ENCODE peak calls at places on chromosomes 7 and 10, in eight cellular contexts. S, O, L, H, F, A, Z and W are unnamed samples.

GRCh38 chr7:85025312-85025756 is 161.5 kb downstream of the SEMA3D start:
- DNase-seq in S (peak; percentile 65), O (no peak), L (no peak), H (no peak), F (peak; percentile 85), A (no peak), Z (no peak), W (no peak)

GRCh38 chr10:102796407-102797176 is 40.6 kb downstream of the CYP17A1 start:
- DNase-seq in S (peak; percentile 94), O (peak; percentile 41), L (no peak), H (no peak), F (peak; percentile 72), A (peak; percentile 94), Z (peak; percentile 81), W (peak; percentile 95)

GRCh38 chr7:20010877-20011276 is 206.3 kb downstream of the MACC1 start:
- DNase-seq in S (no peak), O (no peak), L (no peak), H (no peak), F (no peak), A (no peak), Z (no peak), W (no peak)

GRCh38 chr7:74542558-74543117 is 88.9 kb downstream of the GTF2IRD1 start:
- DNase-seq in S (no peak), O (no peak), L (no peak), H (no peak), F (peak; percentile 47), A (no peak), Z (no peak), W (peak; percentile 63)

GRCh38 chr7:124246262-124246863 is 213.5 kb upstream of the TMEM229A start:
- DNase-seq in S (no peak), O (peak; percentile 38), L (peak; percentile 44), H (no peak), F (no peak), A (no peak), Z (no peak), W (no peak)

GRCh38 chr7:80218723-80219122 is 84.1 kb downstream of the GNAI1 start:
- DNase-seq in S (no peak), O (peak; percentile 95), L (peak; percentile 40), H (peak; percentile 81), F (no peak), A (no peak), Z (no peak), W (no peak)

GRCh38 chr10:132148261-132149251 is 38.2 kb upstream of the DPYSL4 start:
- DNase-seq in S (no peak), O (no peak), L (no peak), H (no peak), F (no peak), A (peak; percentile 74), Z (no peak), W (no peak)

GRCh38 chr7:98826811-98827231 is 43.0 kb downstream of the TMEM130 start:
- DNase-seq in S (peak; percentile 78), O (no peak), L (no peak), H (no peak), F (peak; percentile 65), A (no peak), Z (no peak), W (peak; percentile 85)

GRCh38 chr10:6362879-6363278 is 160.1 kb downstream of the PFKFB3 start:
- DNase-seq in S (no peak), O (no peak), L (no peak), H (no peak), F (no peak), A (no peak), Z (no peak), W (no peak)

DNA sequence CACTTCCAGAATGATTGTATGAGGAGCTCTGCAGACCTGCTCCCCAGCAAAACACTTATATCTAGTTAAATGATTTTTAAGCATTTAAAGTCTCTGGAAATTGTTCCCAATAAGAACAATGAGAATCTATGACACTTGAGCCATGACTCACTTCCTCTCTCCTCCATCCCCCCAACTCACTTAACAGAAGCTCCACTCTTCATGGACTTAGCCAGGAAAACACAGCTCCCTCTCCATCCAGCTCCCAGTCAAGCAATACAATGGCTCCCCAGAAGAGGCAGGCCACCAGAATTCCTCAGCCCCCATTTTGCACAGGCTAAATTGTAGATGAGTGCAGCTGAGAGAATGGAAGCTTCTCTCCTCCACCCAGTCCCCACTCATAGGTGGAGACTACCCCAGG is 27.0 kb downstream of the AOC1 start:
- DNase-seq in S (no peak), O (no peak), L (no peak), H (no peak), F (no peak), A (peak; percentile 17), Z (no peak), W (no peak)
- TF ChIP-seq CTCF in S (no peak), O (no peak), L (no peak), H (no peak), F (no peak), A (no peak), Z (no peak), W (no peak)

GRCh38 chr7:30752979-30753378 is 1.0 kb downstream of the INMT start:
- DNase-seq in S (no peak), O (no peak), L (no peak), H (no peak), F (peak; percentile 80), A (no peak), Z (peak; percentile 83), W (peak; percentile 84)

GRCh38 chr7:30750574-30751256 is 1.2 kb upstream of the INMT start:
- DNase-seq in S (no peak), O (peak; percentile 92), L (no peak), H (no peak), F (peak; percentile 29), A (no peak), Z (peak; percentile 68), W (peak; percentile 82)

GRCh38 chr7:30752484-30752883 is 549 bp downstream of the INMT start:
- DNase-seq in S (no peak), O (no peak), L (no peak), H (no peak), F (no peak), A (no peak), Z (no peak), W (no peak)

GRCh38 chr7:30751257-30751650 is 681 bp upstream of the INMT start:
- DNase-seq in S (no peak), O (no peak), L (no peak), H (no peak), F (no peak), A (no peak), Z (no peak), W (no peak)

DNA sequence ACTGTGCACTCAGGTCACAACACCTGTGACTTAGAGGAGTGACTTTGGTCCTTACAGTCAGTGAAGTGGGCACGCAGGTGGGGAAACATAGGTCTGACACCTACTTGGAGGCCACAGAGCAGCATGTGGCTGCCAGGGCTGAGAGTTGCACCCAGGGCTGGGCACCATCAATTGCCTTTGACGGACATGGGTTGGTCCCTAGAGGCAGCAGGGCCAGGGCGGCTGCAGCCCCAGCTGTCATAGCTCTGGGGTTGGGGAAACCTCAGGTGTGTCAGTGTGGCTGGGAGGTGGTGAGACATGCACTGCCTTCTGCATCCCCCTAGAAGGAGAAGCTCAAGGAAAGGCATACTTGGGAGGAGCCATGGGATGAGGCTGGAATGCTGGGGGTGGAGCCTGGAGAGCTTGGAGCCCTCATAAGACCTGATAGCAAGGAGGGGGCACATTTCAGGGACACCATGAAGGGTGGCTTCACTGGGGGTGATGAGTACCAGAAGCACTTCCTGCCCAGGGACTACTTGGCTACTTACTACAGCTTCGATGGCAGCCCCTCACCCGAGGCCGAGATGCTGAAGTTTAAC is at the start of gene INMT:
- DNase-seq in S (no peak), O (no peak), L (no peak), H (no peak), F (no peak), A (no peak), Z (no peak), W (peak; percentile 29)
- TF ChIP-seq POLR2A in S (peak; percentile 39), O (no peak), L (no peak), H (no peak), F (no peak), A (no peak), Z (no peak), W (no peak)

DNA sequence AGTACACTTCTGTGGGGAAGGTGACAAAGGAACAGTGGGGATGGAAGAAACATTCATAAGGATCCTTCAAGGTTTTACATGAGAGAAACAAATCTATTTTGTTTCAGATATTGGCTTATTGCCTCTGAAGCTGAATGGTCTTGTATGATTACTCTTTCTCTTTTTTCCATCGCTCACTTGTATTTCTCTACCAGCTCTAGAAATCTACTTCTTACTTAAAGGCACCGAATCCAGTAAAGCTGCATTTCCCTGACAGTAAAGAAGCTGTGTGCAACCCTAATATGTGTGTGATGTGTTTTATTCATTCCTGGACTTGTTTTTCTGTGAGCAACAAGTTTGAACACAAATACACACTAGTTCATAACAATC is 45.2 kb upstream of the NXPH1 start:
- DNase-seq in S (no peak), O (no peak), L (no peak), H (no peak), F (no peak), A (no peak), Z (no peak), W (no peak)
- H3K4me3 ChIP-seq in S (no peak overlapping the region), O (no peak overlapping the region), L (no peak overlapping the region), H (no peak overlapping the region), F (no peak overlapping the region), A (no peak overlapping the region), Z (no peak overlapping the region), W (no peak overlapping the region)

GRCh38 chr7:94005753-94006152 is 1.6 kb upstream of the BET1 start:
- DNase-seq in S (no peak), O (no peak), L (no peak), H (no peak), F (no peak), A (no peak), Z (no peak), W (no peak)
- TF ChIP-seq CTCF in S (no peak), O (no peak), L (no peak), H (no peak), F (no peak), A (no peak), Z (no peak), W (no peak)

DNA sequence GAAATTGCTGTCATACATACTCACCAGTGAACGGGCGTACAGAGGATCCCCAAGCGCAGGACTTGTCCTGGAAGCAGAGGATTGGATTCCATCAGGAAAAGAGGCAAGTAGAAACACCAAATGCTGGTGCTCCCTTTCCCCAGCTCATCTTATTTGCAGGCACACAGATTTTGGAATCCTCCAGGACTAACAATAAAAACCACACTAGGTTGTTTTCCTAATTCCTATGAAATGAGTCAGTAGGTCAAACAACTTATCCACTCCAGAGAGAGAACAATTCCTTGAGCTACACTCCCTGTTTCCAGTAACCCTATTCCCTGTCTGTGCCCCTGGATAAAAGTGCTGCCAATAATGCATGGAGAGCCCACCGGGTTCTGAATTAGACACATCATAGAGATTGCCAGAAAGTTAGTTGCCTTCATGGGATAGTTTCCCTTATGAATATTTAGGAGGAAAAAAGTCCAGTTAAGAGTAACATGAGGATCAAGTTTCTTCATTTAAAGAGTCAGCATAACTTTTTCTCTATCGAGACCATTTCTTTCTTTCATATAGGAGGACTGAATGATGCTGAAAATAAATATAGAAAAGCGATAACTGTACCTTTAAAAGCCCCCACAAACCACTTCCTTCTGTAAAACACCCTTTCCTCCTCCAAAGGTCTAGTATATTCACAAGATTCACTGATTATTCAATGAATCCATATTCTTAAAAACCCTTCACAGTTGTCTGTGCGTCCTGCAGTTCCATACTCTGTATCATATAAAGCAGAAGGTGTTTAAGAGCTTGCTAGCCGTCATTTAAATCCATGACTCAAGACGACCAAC is 178.3 kb upstream of the KLF14 start:
- DNase-seq in S (no peak), O (peak; percentile 85), L (peak; percentile 69), H (peak; percentile 66), F (no peak), A (no peak), Z (no peak), W (no peak)
- TF ChIP-seq POLR2A in S (peak; percentile 54), O (peak; percentile 78), L (peak; percentile 33), H (no peak), F (no peak), A (no peak), Z (no peak), W (peak; percentile 15)